ENCODE peak calls at places on chromosomes 11 and 22, in ten cellular contexts. Y is neural crest cell; P is breast epithelium; V is fibroblast of mammary gland; I is CD8-positive, alpha-beta T cell; Q is fibroblast of lung; S is Peyer's patch; R is sigmoid colon; M is H1; U is Calu3. H is an unnamed sample.

GRCh38 chr11:15830730-15831443 is 525.5 kb downstream of the SOX6 start:
- DNase-seq in P (no peak), R (no peak), S (no peak), U (no peak), I (no peak), M (no peak), V (no peak), Y (no peak), Q (no peak), H (no peak)

GRCh38 chr11:876550-876949 is 33.9 kb downstream of the TSPAN4 start:
- DNase-seq in P (no peak), U (no peak), R (no peak), I (no peak), S (no peak), Q (no peak), V (no peak), M (no peak), Y (no peak), H (no peak)

GRCh38 chr11:124276081-124276480 is 19.9 kb downstream of the OR8G5 start:
- DNase-seq in Q (peak; percentile 95), P (no peak), I (no peak), Y (no peak), U (no peak), V (peak; percentile 30), M (no peak), S (no peak), R (no peak), H (no peak)

GRCh38 chr11:9527481-9528140 is 45.9 kb upstream of the WEE1 start:
- DNase-seq in Y (no peak), I (no peak), Q (peak; percentile 94), M (no peak), R (peak; percentile 74), S (no peak), V (peak; percentile 91), P (no peak), U (no peak), H (no peak)

GRCh38 chr22:19520566-19521305 is 3.5 kb downstream of the CLDN5 start:
- DNase-seq in Q (no peak), S (no peak), P (no peak), R (no peak), V (no peak), I (no peak), U (no peak), Y (no peak), M (no peak), H (no peak)

GRCh38 chr11:31240340-31240904 is 129.1 kb downstream of the DCDC1 start:
- DNase-seq in U (peak; percentile 37), I (no peak), R (no peak), Q (peak; percentile 47), Y (peak; percentile 51), P (no peak), V (peak; percentile 59), S (no peak), M (no peak), H (no peak)

GRCh38 chr11:104926771-104927470 is 28.7 kb upstream of the CASP12 start:
- DNase-seq in I (no peak), S (no peak), Q (peak; percentile 33), U (no peak), M (no peak), P (no peak), Y (no peak), V (no peak), R (no peak), H (no peak)

GRCh38 chr11:68651208-68651984 is 32.9 kb upstream of the GAL start:
- DNase-seq in S (no peak), R (no peak), M (no peak), U (no peak), Q (peak; percentile 36), I (no peak), Y (no peak), V (no peak), P (peak; percentile 83), H (no peak)

GRCh38 chr11:117514256-117514655 is 186.6 kb downstream of the CEP164 start:
- DNase-seq in I (no peak), P (no peak), S (no peak), R (no peak), Y (no peak), U (no peak), M (no peak), V (no peak), Q (no peak), H (no peak)

GRCh38 chr11:35412285-35412684 is 7.1 kb downstream of the SLC1A2 start:
- DNase-seq in M (no peak), Q (peak; percentile 3), I (no peak), V (peak; percentile 26), U (no peak), S (no peak), P (no peak), Y (no peak), R (no peak), H (no peak)

GRCh38 chr11:17413414-17414316 is 25.2 kb upstream of the KCNJ11 start:
- DNase-seq in P (peak; percentile 56), Q (no peak), M (no peak), Y (no peak), R (no peak), I (no peak), U (no peak), S (peak; percentile 60), V (no peak), H (no peak)

GRCh38 chr22:43162412-43163150 is 11.2 kb downstream of the TSPO start:
- DNase-seq in V (no peak), P (no peak), I (no peak), Q (no peak), Y (no peak), R (no peak), U (no peak), M (no peak), S (no peak), H (no peak)

GRCh38 chr11:17351510-17352176 is at the start of gene NCR3LG1:
- DNase-seq in R (peak; percentile 86), Y (peak; percentile 25), M (peak; percentile 71), U (peak; percentile 43), P (peak; percentile 26), V (peak; percentile 73), Q (peak; percentile 64), I (peak; percentile 40), S (peak; percentile 92), H (no peak)

GRCh38 chr11:3907590-3907989 is 52.1 kb downstream of the STIM1 start:
- DNase-seq in P (no peak), I (no peak), Y (no peak), Q (no peak), S (no peak), M (no peak), V (no peak), R (no peak), U (no peak), H (no peak)

DNA sequence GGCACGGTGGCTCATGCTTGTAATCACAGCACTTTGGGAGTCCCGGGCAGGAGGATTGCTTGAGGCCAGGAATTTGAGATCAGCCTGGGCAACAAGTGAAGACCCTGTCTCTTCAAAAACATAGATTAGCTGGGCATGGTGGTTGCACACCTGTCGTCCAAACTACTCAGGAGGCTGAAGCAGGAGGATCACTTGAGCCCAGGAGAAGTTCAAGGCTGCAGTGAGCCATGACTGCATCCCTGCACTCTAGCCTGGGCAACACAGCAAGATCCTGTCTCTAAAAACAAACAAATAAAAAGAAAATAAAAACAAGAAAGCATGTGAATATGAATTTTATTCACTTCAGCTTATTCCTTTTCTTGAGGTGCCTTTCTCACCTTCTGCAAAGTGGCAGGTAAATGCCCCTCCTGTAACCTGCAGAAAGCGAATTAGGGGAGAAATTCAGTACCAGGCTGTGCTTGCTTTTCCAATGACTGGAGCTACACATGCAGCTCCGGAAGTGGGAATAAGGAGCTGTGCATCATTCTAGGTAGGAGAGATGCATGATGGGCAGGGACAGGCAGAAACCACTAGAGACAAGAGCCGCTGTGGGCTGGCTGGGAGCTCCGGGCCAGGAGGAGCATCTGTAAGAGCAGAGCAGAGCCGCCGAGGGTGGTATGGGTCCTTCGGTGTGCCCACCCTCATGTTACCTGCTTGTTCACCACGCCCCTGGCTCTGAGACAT is 14.7 kb upstream of the KCTD17 start:
- DNase-seq in R (no peak), Y (no peak), V (no peak), Q (no peak), U (no peak), P (no peak), S (no peak), I (no peak), M (no peak), H (no peak)
- TF ChIP-seq CTCF in R (no peak), Y (no peak), V (no peak), Q (no peak), U (no peak), P (no peak), S (no peak), I (no peak), M (no peak), H (no peak)

GRCh38 chr22:32473388-32473952 is 1.1 kb upstream of the FBXO7 start:
- DNase-seq in Q (peak; percentile 47), S (peak; percentile 57), Y (peak; percentile 25), I (no peak), M (peak; percentile 56), V (peak; percentile 76), U (peak; percentile 63), P (no peak), R (no peak), H (no peak)

GRCh38 chr22:32476804-32477203 is 2.2 kb downstream of the FBXO7 start:
- DNase-seq in S (no peak), R (no peak), U (no peak), M (no peak), I (no peak), P (no peak), V (no peak), Y (no peak), Q (no peak), H (no peak)

GRCh38 chr22:32476286-32476685 is 1.7 kb downstream of the FBXO7 start:
- DNase-seq in Y (no peak), U (no peak), R (no peak), M (no peak), V (no peak), P (no peak), S (no peak), Q (no peak), I (no peak), H (no peak)

GRCh38 chr22:32475428-32476010 is 908 bp downstream of the FBXO7 start:
- DNase-seq in I (peak; percentile 13), R (peak; percentile 72), U (peak; percentile 28), V (no peak), Y (peak; percentile 14), Q (peak; percentile 51), P (peak; percentile 30), S (peak; percentile 53), M (peak; percentile 45), H (no peak)

GRCh38 chr22:32474635-32475427 is at the start of gene FBXO7:
- DNase-seq in I (peak; percentile 82), M (peak; percentile 93), U (peak; percentile 91), R (peak; percentile 96), Q (peak; percentile 92), Y (peak; percentile 85), S (peak; percentile 95), P (peak; percentile 83), V (peak; percentile 88), H (peak; percentile 31)
- TF ChIP-seq CTCF in I (peak; percentile 23), M (no peak), U (no peak), R (no peak), Q (peak; percentile 24), Y (peak; percentile 59), S (peak; percentile 34), P (no peak), V (peak; percentile 24), H (peak; percentile 30)

GRCh38 chr11:19800162-19800561 is 87.5 kb downstream of the NAV2 start:
- DNase-seq in R (no peak), U (no peak), Y (no peak), I (no peak), P (no peak), Q (no peak), M (no peak), S (no peak), V (no peak), H (no peak)
- TF ChIP-seq CTCF in R (no peak), U (no peak), Y (peak; percentile 32), I (no peak), P (no peak), Q (no peak), M (peak; percentile 35), S (peak; percentile 14), V (peak; percentile 34), H (no peak)

GRCh38 chr11:88337342-88338222 is at the start of gene CTSC:
- DNase-seq in P (peak; percentile 82), U (peak; percentile 94), M (peak; percentile 96), S (peak; percentile 95), R (peak; percentile 96), I (peak; percentile 86), V (peak; percentile 82), Q (peak; percentile 91), Y (peak; percentile 88), H (peak; percentile 62)
- TF ChIP-seq CTCF in P (no peak), U (no peak), M (no peak), S (no peak), R (no peak), I (no peak), V (no peak), Q (no peak), Y (peak; percentile 26), H (no peak)